ENCODE peak calls at places on chromosomes 16 and 17, in six cellular contexts. One of them, this sample, is unnamed.

GRCh38 chr17:68832140-68832871 is 122.9 kb downstream of the ABCA8 start:
- DNase-seq in cardiac fibroblast: no peak
- DNase-seq in mucosa of descending colon: no peak
- DNase-seq in PC-3: no peak
- DNase-seq in A549: no peak
- DNase-seq in activated CD8-positive, alpha-beta T cell treated with anti-CD3 and anti-CD28 coated beads for 36 hours: no peak
- DNase-seq in this sample: no peak

GRCh38 chr17:15340966-15341365 is 431 bp downstream of the TEKT3 start:
- DNase-seq in cardiac fibroblast: no peak
- DNase-seq in mucosa of descending colon: no peak
- DNase-seq in PC-3: no peak
- DNase-seq in A549: no peak
- DNase-seq in activated CD8-positive, alpha-beta T cell treated with anti-CD3 and anti-CD28 coated beads for 36 hours: no peak
- DNase-seq in this sample: no peak

GRCh38 chr17:36703860-36704266 is 102.5 kb downstream of the MRM1 start:
- DNase-seq in cardiac fibroblast: peak
- DNase-seq in mucosa of descending colon: no peak
- DNase-seq in PC-3: peak
- DNase-seq in A549: peak
- DNase-seq in activated CD8-positive, alpha-beta T cell treated with anti-CD3 and anti-CD28 coated beads for 36 hours: peak
- DNase-seq in this sample: peak

GRCh38 chr16:71467810-71468209 is 5.8 kb upstream of the ZNF23 start:
- DNase-seq in cardiac fibroblast: peak
- DNase-seq in mucosa of descending colon: no peak
- DNase-seq in PC-3: peak
- DNase-seq in A549: no peak
- DNase-seq in activated CD8-positive, alpha-beta T cell treated with anti-CD3 and anti-CD28 coated beads for 36 hours: peak
- DNase-seq in this sample: peak

GRCh38 chr17:31373150-31374082 is 18.1 kb upstream of the RAB11FIP4 start:
- DNase-seq in cardiac fibroblast: peak
- DNase-seq in mucosa of descending colon: no peak
- DNase-seq in PC-3: peak
- DNase-seq in A549: no peak
- DNase-seq in activated CD8-positive, alpha-beta T cell treated with anti-CD3 and anti-CD28 coated beads for 36 hours: peak
- DNase-seq in this sample: peak

GRCh38 chr16:68346892-68347480 is 36.2 kb downstream of the PRMT7 start:
- DNase-seq in cardiac fibroblast: no peak
- DNase-seq in mucosa of descending colon: no peak
- DNase-seq in PC-3: no peak
- DNase-seq in A549: no peak
- DNase-seq in activated CD8-positive, alpha-beta T cell treated with anti-CD3 and anti-CD28 coated beads for 36 hours: no peak
- DNase-seq in this sample: no peak

GRCh38 chr17:45221081-45221996 is at the start of gene FMNL1:
- DNase-seq in cardiac fibroblast: no peak
- DNase-seq in mucosa of descending colon: peak
- DNase-seq in PC-3: peak
- DNase-seq in A549: no peak
- DNase-seq in activated CD8-positive, alpha-beta T cell treated with anti-CD3 and anti-CD28 coated beads for 36 hours: peak
- DNase-seq in this sample: no peak

GRCh38 chr17:4405038-4405669 is 28.6 kb upstream of the SPNS3 start:
- DNase-seq in cardiac fibroblast: no peak
- DNase-seq in mucosa of descending colon: no peak
- DNase-seq in PC-3: no peak
- DNase-seq in A549: no peak
- DNase-seq in activated CD8-positive, alpha-beta T cell treated with anti-CD3 and anti-CD28 coated beads for 36 hours: no peak
- DNase-seq in this sample: no peak

GRCh38 chr16:29904947-29905346 is 4.7 kb downstream of the ASPHD1 start:
- DNase-seq in cardiac fibroblast: no peak
- DNase-seq in mucosa of descending colon: no peak
- DNase-seq in PC-3: no peak
- DNase-seq in A549: no peak
- DNase-seq in activated CD8-positive, alpha-beta T cell treated with anti-CD3 and anti-CD28 coated beads for 36 hours: no peak
- DNase-seq in this sample: no peak

GRCh38 chr17:53127331-53127730 is 695.4 kb upstream of the KIF2B start:
- DNase-seq in cardiac fibroblast: no peak
- DNase-seq in mucosa of descending colon: no peak
- DNase-seq in PC-3: no peak
- DNase-seq in A549: no peak
- DNase-seq in activated CD8-positive, alpha-beta T cell treated with anti-CD3 and anti-CD28 coated beads for 36 hours: no peak
- DNase-seq in this sample: no peak

GRCh38 chr16:30829130-30830071 is 42.4 kb upstream of the ZNF629 start:
- DNase-seq in cardiac fibroblast: no peak
- DNase-seq in mucosa of descending colon: peak
- DNase-seq in PC-3: no peak
- DNase-seq in A549: peak
- DNase-seq in activated CD8-positive, alpha-beta T cell treated with anti-CD3 and anti-CD28 coated beads for 36 hours: no peak
- DNase-seq in this sample: no peak

GRCh38 chr16:10356870-10357842 is 28.7 kb upstream of the ATF7IP2 start:
- DNase-seq in cardiac fibroblast: no peak
- DNase-seq in mucosa of descending colon: no peak
- DNase-seq in PC-3: no peak
- DNase-seq in A549: no peak
- DNase-seq in activated CD8-positive, alpha-beta T cell treated with anti-CD3 and anti-CD28 coated beads for 36 hours: no peak
- DNase-seq in this sample: no peak

GRCh38 chr17:13311301-13311700 is 290.4 kb downstream of the HS3ST3A1 start:
- DNase-seq in cardiac fibroblast: peak
- DNase-seq in mucosa of descending colon: no peak
- DNase-seq in PC-3: no peak
- DNase-seq in A549: no peak
- DNase-seq in activated CD8-positive, alpha-beta T cell treated with anti-CD3 and anti-CD28 coated beads for 36 hours: no peak
- DNase-seq in this sample: peak

GRCh38 chr17:35988164-35988563 is 1.6 kb upstream of the CCL14 start:
- DNase-seq in cardiac fibroblast: no peak
- DNase-seq in mucosa of descending colon: no peak
- DNase-seq in PC-3: no peak
- DNase-seq in A549: no peak
- DNase-seq in activated CD8-positive, alpha-beta T cell treated with anti-CD3 and anti-CD28 coated beads for 36 hours: no peak
- DNase-seq in this sample: no peak

GRCh38 chr17:68853439-68853838 is 101.8 kb downstream of the ABCA8 start:
- DNase-seq in cardiac fibroblast: no peak
- DNase-seq in mucosa of descending colon: no peak
- DNase-seq in PC-3: no peak
- DNase-seq in A549: no peak
- DNase-seq in activated CD8-positive, alpha-beta T cell treated with anti-CD3 and anti-CD28 coated beads for 36 hours: no peak
- DNase-seq in this sample: peak

GRCh38 chr17:32445976-32446375 is 1.7 kb downstream of the PSMD11 start:
- DNase-seq in cardiac fibroblast: peak
- DNase-seq in mucosa of descending colon: no peak
- DNase-seq in PC-3: peak
- DNase-seq in A549: peak
- DNase-seq in activated CD8-positive, alpha-beta T cell treated with anti-CD3 and anti-CD28 coated beads for 36 hours: peak
- DNase-seq in this sample: no peak

GRCh38 chr17:40318835-40319332 is 9.9 kb downstream of the RARA start:
- DNase-seq in cardiac fibroblast: no peak
- DNase-seq in mucosa of descending colon: peak
- DNase-seq in PC-3: no peak
- DNase-seq in A549: no peak
- DNase-seq in activated CD8-positive, alpha-beta T cell treated with anti-CD3 and anti-CD28 coated beads for 36 hours: peak
- DNase-seq in this sample: no peak

GRCh38 chr17:30199600-30199999 is 35.9 kb downstream of the SLC6A4 start:
- DNase-seq in cardiac fibroblast: no peak
- DNase-seq in mucosa of descending colon: no peak
- DNase-seq in PC-3: no peak
- DNase-seq in A549: no peak
- DNase-seq in activated CD8-positive, alpha-beta T cell treated with anti-CD3 and anti-CD28 coated beads for 36 hours: no peak
- DNase-seq in this sample: no peak

GRCh38 chr16:29816694-29817441 is 916 bp downstream of the PAGR1 start:
- DNase-seq in cardiac fibroblast: peak
- DNase-seq in mucosa of descending colon: peak
- DNase-seq in PC-3: peak
- DNase-seq in A549: peak
- DNase-seq in activated CD8-positive, alpha-beta T cell treated with anti-CD3 and anti-CD28 coated beads for 36 hours: peak
- DNase-seq in this sample: peak

GRCh38 chr17:5097101-5097834 is 14.4 kb downstream of the ZNF232 start:
- DNase-seq in cardiac fibroblast: no peak
- DNase-seq in mucosa of descending colon: peak
- DNase-seq in PC-3: no peak
- DNase-seq in A549: no peak
- DNase-seq in activated CD8-positive, alpha-beta T cell treated with anti-CD3 and anti-CD28 coated beads for 36 hours: peak
- DNase-seq in this sample: no peak

GRCh38 chr16:685967-686366 is 1.8 kb upstream of the JMJD8 start:
- DNase-seq in cardiac fibroblast: peak
- DNase-seq in mucosa of descending colon: no peak
- DNase-seq in PC-3: peak
- DNase-seq in A549: no peak
- DNase-seq in activated CD8-positive, alpha-beta T cell treated with anti-CD3 and anti-CD28 coated beads for 36 hours: no peak
- DNase-seq in this sample: peak

GRCh38 chr16:67847064-67847861 is at the start of gene CENPT:
- DNase-seq in cardiac fibroblast: peak
- DNase-seq in mucosa of descending colon: peak
- DNase-seq in PC-3: peak
- DNase-seq in A549: no peak
- DNase-seq in activated CD8-positive, alpha-beta T cell treated with anti-CD3 and anti-CD28 coated beads for 36 hours: peak
- DNase-seq in this sample: peak

DNA sequence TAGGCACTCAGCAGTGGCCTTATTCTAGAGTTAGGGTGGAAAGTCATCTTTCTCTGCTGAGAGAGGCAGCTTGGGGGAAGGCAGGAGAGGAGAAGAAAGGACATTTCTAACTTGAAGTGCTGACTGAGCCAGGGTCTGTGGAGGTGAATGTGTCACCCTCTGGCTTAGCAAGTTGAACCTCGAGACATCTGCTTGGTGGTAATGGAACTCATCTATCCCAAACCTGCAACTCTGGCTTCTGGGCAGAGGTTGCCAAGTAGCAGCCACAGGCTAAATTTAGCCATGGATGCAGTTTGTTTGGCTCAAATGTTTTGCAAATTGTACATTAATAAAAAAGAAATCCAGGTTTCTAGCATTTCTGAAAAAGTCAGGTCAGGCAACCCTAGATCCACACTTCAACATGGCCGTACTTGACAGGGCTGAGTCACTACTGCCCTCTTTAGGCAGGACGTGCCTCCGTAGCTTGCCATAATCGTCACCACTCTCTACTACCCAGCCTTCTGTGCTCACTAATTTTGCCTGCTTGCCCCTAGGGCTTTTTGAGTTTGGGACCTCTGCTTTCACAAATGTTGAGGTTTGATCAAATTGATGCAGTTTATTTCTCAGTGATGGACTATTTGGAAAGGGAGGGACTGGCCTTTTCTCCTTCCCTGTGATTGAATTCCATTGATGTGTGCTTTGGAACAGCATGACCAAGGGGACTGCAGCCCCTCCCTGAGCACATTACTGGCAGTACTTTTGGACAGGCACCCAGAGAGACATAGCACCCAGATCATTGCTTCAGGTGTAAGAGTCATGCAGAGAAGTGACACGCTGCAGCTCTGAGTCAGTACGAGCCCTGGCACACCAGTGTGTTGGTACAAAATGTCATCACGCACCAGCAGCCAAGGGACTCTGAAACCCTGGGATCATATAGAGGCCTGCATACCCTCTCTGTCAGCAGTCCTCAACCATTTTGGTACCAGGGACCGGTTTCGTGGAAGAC is 5.2 kb downstream of the CDH13 start:
- DNase-seq in cardiac fibroblast: no peak
- DNase-seq in mucosa of descending colon: no peak
- DNase-seq in PC-3: peak
- DNase-seq in A549: no peak
- DNase-seq in activated CD8-positive, alpha-beta T cell treated with anti-CD3 and anti-CD28 coated beads for 36 hours: peak
- DNase-seq in this sample: peak
- TF ChIP-seq CTCF in cardiac fibroblast: peak
- TF ChIP-seq CTCF in mucosa of descending colon: no peak
- TF ChIP-seq CTCF in PC-3: peak
- TF ChIP-seq CTCF in A549: no peak
- TF ChIP-seq CTCF in activated CD8-positive, alpha-beta T cell treated with anti-CD3 and anti-CD28 coated beads for 36 hours: no peak
- TF ChIP-seq CTCF in this sample: no peak

GRCh38 chr16:87420401-87421368 is 28.5 kb downstream of the MAP1LC3B start:
- DNase-seq in cardiac fibroblast: no peak
- DNase-seq in mucosa of descending colon: no peak
- DNase-seq in PC-3: no peak
- DNase-seq in A549: no peak
- DNase-seq in activated CD8-positive, alpha-beta T cell treated with anti-CD3 and anti-CD28 coated beads for 36 hours: peak
- DNase-seq in this sample: no peak
- TF ChIP-seq CTCF in cardiac fibroblast: peak
- TF ChIP-seq CTCF in mucosa of descending colon: no peak
- TF ChIP-seq CTCF in PC-3: peak
- TF ChIP-seq CTCF in A549: peak
- TF ChIP-seq CTCF in activated CD8-positive, alpha-beta T cell treated with anti-CD3 and anti-CD28 coated beads for 36 hours: peak
- TF ChIP-seq CTCF in this sample: no peak

DNA sequence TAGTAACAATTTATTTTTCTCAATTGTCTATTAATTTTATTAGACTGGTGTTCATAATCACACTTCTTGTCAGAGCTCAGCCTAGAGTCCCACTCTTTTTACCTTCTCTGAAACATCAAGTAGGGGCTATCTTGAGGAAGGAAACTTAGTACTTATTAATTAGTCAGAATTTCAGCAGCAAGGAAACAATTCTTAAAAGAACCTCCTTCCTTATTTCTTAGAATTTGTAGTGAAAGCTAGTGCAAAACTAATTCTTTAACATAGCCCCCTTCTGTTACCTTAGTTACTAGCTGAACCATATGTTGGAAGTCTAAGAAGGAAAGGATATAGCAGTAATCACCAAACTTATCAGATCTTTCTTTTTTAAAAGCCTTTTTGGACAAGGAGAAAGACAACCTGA is 35.2 kb downstream of the MAP2K4 start:
- DNase-seq in cardiac fibroblast: no peak
- DNase-seq in mucosa of descending colon: no peak
- DNase-seq in PC-3: no peak
- DNase-seq in A549: no peak
- DNase-seq in activated CD8-positive, alpha-beta T cell treated with anti-CD3 and anti-CD28 coated beads for 36 hours: no peak
- DNase-seq in this sample: no peak
- TF ChIP-seq CTCF in cardiac fibroblast: no peak
- TF ChIP-seq CTCF in mucosa of descending colon: no peak
- TF ChIP-seq CTCF in PC-3: no peak
- TF ChIP-seq CTCF in A549: no peak
- TF ChIP-seq CTCF in activated CD8-positive, alpha-beta T cell treated with anti-CD3 and anti-CD28 coated beads for 36 hours: no peak
- TF ChIP-seq CTCF in this sample: no peak

DNA sequence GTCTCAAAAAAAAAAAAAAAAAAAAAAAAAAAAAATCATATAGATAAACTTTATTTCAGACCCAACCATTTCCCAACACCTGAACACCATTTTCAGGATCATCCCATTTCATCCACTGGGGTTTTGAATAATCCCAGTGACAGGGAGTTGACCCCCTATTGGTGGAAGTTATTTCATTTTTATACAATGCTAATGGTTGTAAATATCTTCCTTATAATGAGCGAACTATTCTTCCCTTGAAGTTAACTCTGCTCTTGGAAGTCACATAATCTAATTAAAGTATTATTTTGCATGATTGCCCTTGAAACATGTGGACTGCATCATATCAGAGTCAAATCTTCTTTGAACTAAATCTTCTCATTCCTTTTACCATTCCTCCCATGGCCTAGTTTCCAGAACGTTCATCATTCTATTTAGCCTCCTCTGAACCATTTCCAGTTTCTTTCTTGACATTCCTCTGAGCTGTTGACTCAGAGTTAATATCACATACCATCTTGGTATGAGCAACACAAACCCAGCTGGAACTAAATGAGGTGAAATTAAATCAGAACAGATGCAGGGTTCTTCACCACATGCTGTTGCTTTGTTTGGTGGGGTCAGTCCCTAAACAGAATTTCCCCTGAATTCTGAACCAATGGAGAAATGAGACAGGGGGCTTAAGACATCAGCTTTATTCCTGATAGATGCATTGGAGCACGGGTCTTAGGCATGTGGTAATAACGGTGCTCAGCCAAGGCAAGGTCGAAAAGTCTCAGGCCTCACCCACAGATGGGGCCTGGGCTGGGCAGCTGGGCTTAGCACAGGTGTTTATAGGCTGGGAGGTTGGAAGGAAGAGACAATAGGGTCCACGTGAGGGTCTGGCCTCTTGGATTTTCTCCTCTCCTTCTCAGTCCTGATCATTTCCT is 8.9 kb downstream of the HSD17B2 start:
- DNase-seq in cardiac fibroblast: peak
- DNase-seq in mucosa of descending colon: no peak
- DNase-seq in PC-3: peak
- DNase-seq in A549: no peak
- DNase-seq in activated CD8-positive, alpha-beta T cell treated with anti-CD3 and anti-CD28 coated beads for 36 hours: no peak
- DNase-seq in this sample: no peak
- TF ChIP-seq CTCF in cardiac fibroblast: no peak
- TF ChIP-seq CTCF in mucosa of descending colon: no peak
- TF ChIP-seq CTCF in PC-3: no peak
- TF ChIP-seq CTCF in A549: no peak
- TF ChIP-seq CTCF in activated CD8-positive, alpha-beta T cell treated with anti-CD3 and anti-CD28 coated beads for 36 hours: no peak
- TF ChIP-seq CTCF in this sample: no peak

This sample was measured in MCF 10A.